ENCODE peak calls at places on chromosomes 11 and 22, in ten cellular contexts. W, E, O, T, S, A, U, R, D and L are unnamed samples.

GRCh38 chr11:77569046-77569445 is 20.7 kb upstream of the AQP11 start:
- DNase-seq in W (no peak), S (no peak), D (no peak), U (no peak), T (no peak), O (no peak), A (no peak), E (no peak), R (no peak), L (no peak)

GRCh38 chr22:44685384-44686056 is 16.5 kb upstream of the PRR5 start:
- DNase-seq in W (peak; percentile 89), R (peak; percentile 64), E (peak; percentile 81), D (no peak), O (peak; percentile 85), U (peak; percentile 74), A (peak; percentile 61), S (no peak), T (no peak), L (peak; percentile 73)

GRCh38 chr11:18844753-18845367 is 53.3 kb upstream of the PTPN5 start:
- DNase-seq in R (peak; percentile 52), A (peak; percentile 47), T (no peak), W (peak; percentile 36), O (peak; percentile 49), S (no peak), E (no peak), D (no peak), U (no peak), L (no peak)

GRCh38 chr11:13462311-13462927 is 603 bp downstream of the BTBD10 start:
- DNase-seq in W (peak; percentile 56), E (peak; percentile 85), D (peak; percentile 79), S (peak; percentile 61), T (peak; percentile 51), A (peak; percentile 77), U (peak; percentile 43), O (peak; percentile 73), R (peak; percentile 59), L (peak; percentile 41)

GRCh38 chr11:88103337-88104206 is 71.7 kb downstream of the RAB38 start:
- DNase-seq in D (no peak), R (peak; percentile 51), W (peak; percentile 62), U (no peak), A (peak; percentile 21), S (no peak), T (no peak), O (peak; percentile 32), E (no peak), L (peak; percentile 0)

GRCh38 chr22:38572065-38572464 is 2.1 kb upstream of the DMC1 start:
- DNase-seq in O (peak; percentile 51), A (peak; percentile 89), S (no peak), R (peak; percentile 66), U (no peak), E (no peak), D (no peak), T (peak; percentile 62), W (peak; percentile 69), L (no peak)

GRCh38 chr11:61019818-61020405 is 48.4 kb downstream of the CD6 start:
- DNase-seq in O (no peak), S (no peak), D (no peak), A (no peak), W (no peak), U (no peak), T (no peak), E (no peak), R (no peak), L (no peak)

GRCh38 chr11:70134490-70134889 is 56.4 kb downstream of the ANO1 start:
- DNase-seq in E (no peak), R (no peak), D (no peak), U (no peak), A (no peak), T (no peak), W (no peak), S (no peak), O (no peak), L (no peak)

GRCh38 chr22:19085233-19086043 is 36.8 kb downstream of the DGCR2 start:
- DNase-seq in D (peak; percentile 21), U (no peak), W (peak; percentile 14), R (peak; percentile 85), O (no peak), T (no peak), A (peak; percentile 55), S (no peak), E (no peak), L (no peak)

GRCh38 chr11:67453816-67454732 is 1.1 kb upstream of the CABP4 start:
- DNase-seq in O (no peak), W (no peak), T (no peak), D (no peak), E (peak; percentile 23), R (no peak), U (no peak), S (no peak), A (no peak), L (no peak)

GRCh38 chr11:1047576-1048156 is 11.1 kb upstream of the MUC6 start:
- DNase-seq in U (no peak), A (no peak), W (no peak), R (no peak), T (no peak), E (peak; percentile 21), S (no peak), O (no peak), D (no peak), L (no peak)

GRCh38 chr11:79025622-79026021 is 415.2 kb downstream of the TENM4 start:
- DNase-seq in E (no peak), W (no peak), T (no peak), S (no peak), O (no peak), U (no peak), R (no peak), D (no peak), A (no peak), L (no peak)

GRCh38 chr11:60777572-60777971 is 7.6 kb upstream of the MS4A10 start:
- DNase-seq in W (no peak), O (peak; percentile 56), U (no peak), D (no peak), A (peak; percentile 73), S (no peak), R (no peak), T (no peak), E (no peak), L (no peak)

GRCh38 chr11:2687782-2688191 is 12.0 kb downstream of the KCNQ1OT1 start:
- DNase-seq in S (peak; percentile 49), E (no peak), O (no peak), W (no peak), R (no peak), U (no peak), A (no peak), T (no peak), D (peak; percentile 62), L (no peak)

GRCh38 chr11:450809-451451 is 851 bp downstream of the PTDSS2 start:
- DNase-seq in D (no peak), E (peak; percentile 86), U (peak; percentile 67), A (peak; percentile 78), T (peak; percentile 71), R (peak; percentile 78), W (peak; percentile 88), O (peak; percentile 80), S (peak; percentile 68), L (peak; percentile 86)

GRCh38 chr11:27420722-27421572 is 51.6 kb downstream of the LGR4 start:
- DNase-seq in S (no peak), A (peak; percentile 27), O (peak; percentile 36), R (no peak), E (no peak), U (no peak), D (no peak), T (no peak), W (no peak), L (no peak)

GRCh38 chr22:41657709-41658108 is 31.0 kb downstream of the SNU13 start:
- DNase-seq in O (no peak), A (no peak), U (no peak), E (no peak), W (no peak), D (peak; percentile 37), T (no peak), R (no peak), S (no peak), L (no peak)
- H3K9me3 ChIP-seq in O (no peaks in the 10 kb centered on the region), A (no peaks in the 10 kb centered on the region), U (no peaks in the 10 kb centered on the region), E (no peaks in the 10 kb centered on the region), W (no peaks in the 10 kb centered on the region), D (no peaks in the 10 kb centered on the region), T (no peaks in the 10 kb centered on the region), R (no peaks in the 10 kb centered on the region), S (no peaks in the 10 kb centered on the region), L (no peaks in the 10 kb centered on the region)

GRCh38 chr11:96954587-96954986 is 564.8 kb downstream of the JRKL start:
- DNase-seq in R (no peak), S (no peak), U (no peak), E (no peak), O (no peak), T (no peak), A (no peak), D (no peak), W (no peak), L (no peak)
- H3K9me3 ChIP-seq in R (no peaks in the 10 kb centered on the region), S (no peaks in the 10 kb centered on the region), U (no peaks in the 10 kb centered on the region), E (no peaks in the 10 kb centered on the region), O (no peaks in the 10 kb centered on the region), T (no peaks in the 10 kb centered on the region), A (no peaks in the 10 kb centered on the region), D (no peaks in the 10 kb centered on the region), W (no peaks in the 10 kb centered on the region), L (no peaks in the 10 kb centered on the region)

GRCh38 chr22:47411006-47411405 is 648.6 kb downstream of the TBC1D22A start:
- DNase-seq in O (no peak), U (no peak), D (no peak), R (no peak), E (peak; percentile 16), W (no peak), S (no peak), A (no peak), T (no peak), L (no peak)
- H3K9me3 ChIP-seq in O (no peaks in the 10 kb centered on the region), U (no peaks in the 10 kb centered on the region), D (no peaks in the 10 kb centered on the region), R (no peaks in the 10 kb centered on the region), E (no peaks in the 10 kb centered on the region), W (no peaks in the 10 kb centered on the region), S (no peaks in the 10 kb centered on the region), A (peaks cover 4% of the 10 kb centered on the region), T (no peaks in the 10 kb centered on the region), L (no peaks in the 10 kb centered on the region)

GRCh38 chr11:55854704-55855103 is 16.2 kb downstream of the OR5D16 start:
- DNase-seq in U (no peak), O (no peak), W (no peak), T (no peak), R (no peak), E (no peak), S (no peak), A (no peak), D (no peak), L (no peak)
- H3K9me3 ChIP-seq in U (no peaks in the 10 kb centered on the region), O (no peaks in the 10 kb centered on the region), W (no peaks in the 10 kb centered on the region), T (no peaks in the 10 kb centered on the region), R (no peaks in the 10 kb centered on the region), E (no peaks in the 10 kb centered on the region), S (no peaks in the 10 kb centered on the region), A (no peaks in the 10 kb centered on the region), D (no peaks in the 10 kb centered on the region), L (no peaks in the 10 kb centered on the region)

DNA sequence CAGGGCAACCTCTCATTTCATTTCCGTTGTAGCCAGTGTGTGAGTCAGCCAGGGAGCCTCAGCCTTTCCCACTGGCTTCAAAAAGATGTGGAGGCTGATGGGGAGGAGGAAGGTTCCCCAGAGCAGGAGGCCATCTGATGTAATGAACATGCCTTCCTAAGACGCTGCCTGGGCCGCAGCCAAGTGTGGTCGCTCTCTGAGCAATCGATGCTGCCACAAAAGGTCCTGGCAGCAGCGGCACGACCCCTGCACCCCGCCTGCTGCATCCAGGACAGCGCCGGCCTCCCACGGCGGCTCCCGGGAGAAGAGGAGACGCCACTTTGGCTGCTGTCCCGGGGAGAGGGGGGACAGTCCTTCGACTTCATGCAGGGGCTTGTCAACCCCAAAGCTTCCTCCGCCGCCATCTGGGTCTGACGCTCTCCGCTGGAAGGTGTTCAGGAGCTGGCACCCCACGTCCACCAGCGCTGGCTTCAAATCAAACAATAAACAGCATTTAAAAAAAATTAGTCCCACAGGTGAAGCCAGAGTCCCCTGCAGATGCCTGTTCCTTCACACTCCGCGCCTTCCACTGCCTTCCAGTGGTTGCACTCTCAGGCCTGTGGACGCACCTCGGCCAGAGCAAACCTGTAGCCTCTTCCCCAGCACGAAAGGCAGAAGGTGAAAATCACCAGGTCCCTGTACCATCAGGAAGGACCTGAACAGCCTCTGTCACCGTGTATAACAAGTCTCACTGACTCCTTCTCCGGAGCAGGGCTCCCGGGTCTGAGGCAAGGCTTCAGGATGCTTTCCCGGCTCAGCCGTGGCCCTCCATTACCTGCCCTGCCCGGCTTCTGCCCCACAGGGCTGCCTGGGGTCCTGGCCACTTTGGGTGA is 930.7 kb downstream of the BRD1 start:
- DNase-seq in A (no peak), O (no peak), U (no peak), T (no peak), D (peak; percentile 59), S (no peak), W (no peak), R (no peak), E (no peak), L (no peak)
- H3K9me3 ChIP-seq in A (peaks cover under 1% of the 10 kb centered on the region), O (no peaks in the 10 kb centered on the region), U (no peaks in the 10 kb centered on the region), T (peaks cover under 1% of the 10 kb centered on the region), D (no peaks in the 10 kb centered on the region), S (peaks cover under 1% of the 10 kb centered on the region), W (no peaks in the 10 kb centered on the region), R (no peaks in the 10 kb centered on the region), E (no peaks in the 10 kb centered on the region), L (peaks cover 1% of the 10 kb centered on the region)